ENCODE peak calls at places on chromosomes 13 and 19, in seven cellular contexts. F is GM20000; B is CD8-positive, alpha-beta T cell; S is AG04450; G is nephron progenitor cell; Q is HCT116; Y is astrocyte. W is an unnamed sample.

GRCh38 chr19:30344446-30345425 is 27.4 kb upstream of the ZNF536 start:
- DNase-seq in F (no peak), B (no peak), S (no peak), G (no peak), Q (peak), Y (no peak), W (no peak)

GRCh38 chr13:109569938-109570711 is 216.3 kb downstream of the IRS2 start:
- DNase-seq in F (peak), B (peak), S (no peak), G (no peak), Q (no peak), Y (no peak), W (no peak)

GRCh38 chr19:29873024-29873800 is 61.4 kb downstream of the CCNE1 start:
- DNase-seq in F (peak), B (peak), S (no peak), G (peak), Q (no peak), Y (no peak), W (peak)

GRCh38 chr19:13873776-13874515 is 3.0 kb upstream of the NANOS3 start:
- DNase-seq in F (no peak), B (no peak), S (no peak), G (no peak), Q (no peak), Y (no peak), W (no peak)

GRCh38 chr13:19838726-19839342 is 24.6 kb downstream of the ZMYM5 start:
- DNase-seq in F (no peak), B (no peak), S (peak), G (no peak), Q (no peak), Y (peak), W (no peak)

GRCh38 chr19:30091856-30092255 is 149.8 kb downstream of the URI1 start:
- DNase-seq in F (no peak), B (no peak), S (no peak), G (no peak), Q (no peak), Y (no peak), W (no peak)

GRCh38 chr13:73816702-73817101 is 317.5 kb downstream of the KLF12 start:
- DNase-seq in F (no peak), B (no peak), S (no peak), G (no peak), Q (peak), Y (no peak), W (no peak)

GRCh38 chr19:45568732-45569131 is 15.9 kb downstream of the OPA3 start:
- DNase-seq in F (no peak), B (no peak), S (no peak), G (no peak), Q (peak), Y (peak), W (no peak)

GRCh38 chr19:20247016-20247683 is 80.1 kb downstream of the ZNF486 start:
- DNase-seq in F (no peak), B (peak), S (no peak), G (peak), Q (no peak), Y (peak), W (peak)

GRCh38 chr13:67224148-67224846 is 5.8 kb downstream of the PCDH9 start:
- DNase-seq in F (peak), B (no peak), S (peak), G (peak), Q (peak), Y (peak), W (peak)

GRCh38 chr13:99380921-99381645 is 73.9 kb upstream of the GPR183 start:
- DNase-seq in F (peak), B (no peak), S (no peak), G (no peak), Q (no peak), Y (no peak), W (no peak)

GRCh38 chr13:91406619-91407018 is 8.2 kb downstream of the GPC5 start:
- DNase-seq in F (peak), B (no peak), S (no peak), G (no peak), Q (peak), Y (peak), W (peak)

GRCh38 chr13:46523972-46524737 is 28.8 kb upstream of the LRCH1 start:
- DNase-seq in F (no peak), B (no peak), S (no peak), G (no peak), Q (no peak), Y (no peak), W (no peak)

GRCh38 chr19:12034196-12034595 is 1.3 kb downstream of the ZNF433 start:
- DNase-seq in F (no peak), B (no peak), S (no peak), G (no peak), Q (no peak), Y (no peak), W (no peak)

GRCh38 chr13:73998631-73999030 is 135.6 kb downstream of the KLF12 start:
- DNase-seq in F (peak), B (no peak), S (no peak), G (no peak), Q (no peak), Y (no peak), W (no peak)

GRCh38 chr13:94249512-94249911 is 230.0 kb downstream of the DCT start:
- DNase-seq in F (no peak), B (no peak), S (peak), G (no peak), Q (no peak), Y (peak), W (no peak)

GRCh38 chr13:36850790-36851438 is 31.9 kb downstream of the RFXAP start:
- DNase-seq in F (no peak), B (no peak), S (no peak), G (peak), Q (no peak), Y (no peak), W (peak)

DNA sequence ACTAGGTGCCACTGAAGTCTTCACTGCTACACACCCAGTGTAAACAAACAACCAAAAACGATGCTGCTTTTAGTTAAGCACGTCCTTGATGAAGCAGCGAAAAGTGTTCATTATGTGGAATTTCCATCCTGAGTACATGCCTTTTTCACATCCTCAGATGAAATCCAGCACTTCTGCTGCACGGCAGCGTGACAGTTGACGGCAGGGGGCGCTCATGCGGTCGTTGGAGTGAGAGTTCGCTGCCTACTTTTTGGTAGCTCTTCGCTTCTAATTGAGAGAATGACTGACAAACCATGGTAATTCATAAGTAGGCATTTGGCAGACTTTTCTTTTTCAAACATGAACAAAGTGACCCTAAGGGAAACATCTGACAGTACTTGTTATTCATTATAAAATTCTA is 1124.9 kb downstream of the EFNB2 start:
- DNase-seq in F (no peak), B (no peak), S (no peak), G (peak), Q (peak), Y (no peak), W (peak)
- TF ChIP-seq CTCF in F (peak), B (no peak), S (peak), G (peak), Q (peak), Y (peak), W (peak)

GRCh38 chr19:5823579-5824281 is 15.8 kb downstream of the FUT6 start:
- DNase-seq in F (no peak), B (no peak), S (no peak), G (no peak), Q (no peak), Y (no peak), W (no peak)
- TF ChIP-seq CTCF in F (no peak), B (no peak), S (no peak), G (no peak), Q (peak), Y (no peak), W (no peak)

GRCh38 chr19:47573076-47574026 is at the start of gene ZNF541:
- DNase-seq in F (peak), B (peak), S (no peak), G (no peak), Q (no peak), Y (peak), W (no peak)
- TF ChIP-seq CTCF in F (no peak), B (no peak), S (no peak), G (no peak), Q (no peak), Y (no peak), W (no peak)

GRCh38 chr19:48757741-48758144 is 2.4 kb downstream of the FGF21 start:
- DNase-seq in F (no peak), B (no peak), S (no peak), G (no peak), Q (no peak), Y (no peak), W (no peak)

GRCh38 chr19:48754950-48755645 is at the start of gene FGF21:
- DNase-seq in F (no peak), B (no peak), S (no peak), G (no peak), Q (no peak), Y (no peak), W (no peak)

GRCh38 chr19:48757089-48757675 is 1.9 kb downstream of the FGF21 start:
- DNase-seq in F (no peak), B (no peak), S (no peak), G (no peak), Q (no peak), Y (no peak), W (no peak)

GRCh38 chr19:48756686-48757085 is 1.4 kb downstream of the FGF21 start:
- DNase-seq in F (no peak), B (no peak), S (no peak), G (no peak), Q (no peak), Y (no peak), W (no peak)

GRCh38 chr19:48755787-48756674 is 707 bp downstream of the FGF21 start:
- DNase-seq in F (no peak), B (no peak), S (no peak), G (no peak), Q (no peak), Y (no peak), W (no peak)
- TF ChIP-seq CTCF in F (no peak), B (no peak), S (no peak), G (no peak), Q (no peak), Y (no peak), W (no peak)

DNA sequence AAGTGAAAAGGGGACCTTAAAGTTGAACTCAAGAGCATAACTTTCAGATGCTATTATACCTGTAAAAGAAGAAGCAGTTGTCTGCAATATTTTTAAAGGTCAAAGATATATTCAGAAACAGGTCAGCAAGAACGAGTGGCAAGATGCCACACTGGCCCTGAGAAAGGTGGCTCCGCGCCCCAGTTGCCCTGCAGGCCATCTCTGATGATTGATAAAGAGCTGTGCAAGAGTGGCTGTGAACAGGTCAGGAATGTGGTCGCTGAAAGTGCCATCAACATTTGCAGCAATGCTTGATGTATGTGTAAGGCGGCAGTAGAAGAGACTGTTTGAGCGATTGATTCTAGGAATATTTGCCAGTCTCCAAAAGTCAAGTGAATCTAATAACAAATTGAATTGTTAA is 664.2 kb upstream of the SLC10A2 start:
- DNase-seq in F (no peak), B (no peak), S (no peak), G (no peak), Q (no peak), Y (no peak), W (no peak)
- TF ChIP-seq CTCF in F (no peak), B (no peak), S (no peak), G (no peak), Q (no peak), Y (no peak), W (no peak)

GRCh38 chr13:22800726-22801401 is 379.9 kb upstream of the SGCG start:
- DNase-seq in F (no peak), B (no peak), S (no peak), G (no peak), Q (no peak), Y (no peak), W (no peak)

GRCh38 chr13:22801402-22802003 is 379.3 kb upstream of the SGCG start:
- DNase-seq in F (no peak), B (no peak), S (no peak), G (no peak), Q (no peak), Y (no peak), W (no peak)
- TF ChIP-seq CTCF in F (no peak), B (no peak), S (no peak), G (peak), Q (no peak), Y (peak), W (peak)

GRCh38 chr19:18470153-18470552 is 32.2 kb upstream of the ISYNA1 start:
- DNase-seq in F (peak), B (no peak), S (no peak), G (peak), Q (no peak), Y (no peak), W (peak)
- TF ChIP-seq CTCF in F (peak), B (no peak), S (peak), G (peak), Q (peak), Y (no peak), W (no peak)